ENCODE peak calls at places on chromosomes 2 and 18, in four cellular contexts. One of them, this sample, is unnamed.

GRCh38 chr2:69652206-69652605 is 8.7 kb upstream of the AAK1 start:
- DNase-seq in HepG2: no peak
- DNase-seq in Panc1: no peak
- DNase-seq in K562: no peak
- DNase-seq in this sample: peak; percentile 29

GRCh38 chr2:20578895-20579825 is 71.7 kb downstream of the HS1BP3 start:
- DNase-seq in Panc1: no peak
- DNase-seq in K562: peak; percentile 86
- DNase-seq in HepG2: peak; percentile 100
- DNase-seq in this sample: peak; percentile 92

GRCh38 chr2:237400199-237400598 is 13.8 kb downstream of the COL6A3 start:
- DNase-seq in Panc1: no peak
- DNase-seq in HepG2: no peak
- DNase-seq in K562: no peak
- DNase-seq in this sample: no peak

GRCh38 chr2:86256982-86257381 is 57.7 kb downstream of the MRPL35 start:
- DNase-seq in K562: no peak
- DNase-seq in Panc1: no peak
- DNase-seq in HepG2: no peak
- DNase-seq in this sample: no peak

GRCh38 chr2:46805401-46805951 is 110.1 kb downstream of the MCFD2 start:
- DNase-seq in HepG2: no peak
- DNase-seq in K562: no peak
- DNase-seq in Panc1: no peak
- DNase-seq in this sample: no peak

GRCh38 chr2:133737597-133737996 is 169.3 kb upstream of the NCKAP5 start:
- DNase-seq in Panc1: no peak
- DNase-seq in HepG2: no peak
- DNase-seq in K562: no peak
- DNase-seq in this sample: no peak

GRCh38 chr2:234047361-234047760 is 3.1 kb upstream of the SPP2 start:
- DNase-seq in K562: no peak
- DNase-seq in HepG2: no peak
- DNase-seq in Panc1: no peak
- DNase-seq in this sample: no peak

GRCh38 chr2:48927355-48927754 is 171.8 kb upstream of the LHCGR start:
- DNase-seq in Panc1: no peak
- DNase-seq in K562: no peak
- DNase-seq in HepG2: peak; percentile 21
- DNase-seq in this sample: no peak

GRCh38 chr2:190404487-190404886 is 3.7 kb upstream of the MFSD6 start:
- DNase-seq in Panc1: no peak
- DNase-seq in HepG2: no peak
- DNase-seq in K562: peak; percentile 65
- DNase-seq in this sample: peak; percentile 32

GRCh38 chr18:42437646-42438045 is 482.6 kb downstream of the PIK3C3 start:
- DNase-seq in HepG2: no peak
- DNase-seq in Panc1: no peak
- DNase-seq in K562: no peak
- DNase-seq in this sample: no peak

GRCh38 chr2:235206399-235206798 is 254.6 kb downstream of the SH3BP4 start:
- DNase-seq in K562: no peak
- DNase-seq in HepG2: no peak
- DNase-seq in Panc1: no peak
- DNase-seq in this sample: no peak

GRCh38 chr2:49129034-49129433 is 25.3 kb downstream of the FSHR start:
- DNase-seq in Panc1: no peak
- DNase-seq in K562: no peak
- DNase-seq in HepG2: no peak
- DNase-seq in this sample: no peak

GRCh38 chr2:45134726-45135125 is 125.5 kb upstream of the SIX2 start:
- DNase-seq in Panc1: no peak
- DNase-seq in K562: no peak
- DNase-seq in HepG2: no peak
- DNase-seq in this sample: no peak

GRCh38 chr2:228581731-228582130 is 400.2 kb upstream of the SPHKAP start:
- DNase-seq in K562: no peak
- DNase-seq in HepG2: no peak
- DNase-seq in Panc1: no peak
- DNase-seq in this sample: no peak

GRCh38 chr2:96084006-96084857 is 32.1 kb downstream of the ADRA2B start:
- DNase-seq in K562: no peak
- DNase-seq in Panc1: no peak
- DNase-seq in HepG2: no peak
- DNase-seq in this sample: no peak

GRCh38 chr18:25066536-25066935 is 285.4 kb downstream of the ZNF521 start:
- DNase-seq in Panc1: no peak
- DNase-seq in HepG2: no peak
- DNase-seq in K562: no peak
- DNase-seq in this sample: no peak

GRCh38 chr2:101806123-101806522 is 108.6 kb downstream of the MAP4K4 start:
- DNase-seq in K562: peak; percentile 25
- DNase-seq in HepG2: peak; percentile 35
- DNase-seq in Panc1: no peak
- DNase-seq in this sample: peak; percentile 16

GRCh38 chr18:71020342-71021096 is 731.7 kb downstream of the SOCS6 start:
- DNase-seq in HepG2: no peak
- DNase-seq in K562: no peak
- DNase-seq in Panc1: no peak
- DNase-seq in this sample: no peak

GRCh38 chr2:12861344-12861942 is 144.7 kb downstream of the TRIB2 start:
- DNase-seq in K562: no peak
- DNase-seq in HepG2: no peak
- DNase-seq in Panc1: no peak
- DNase-seq in this sample: no peak

GRCh38 chr2:72778410-72778809 is 47.4 kb downstream of the EXOC6B start:
- DNase-seq in Panc1: no peak
- DNase-seq in K562: no peak
- DNase-seq in HepG2: peak; percentile 67
- DNase-seq in this sample: no peak

GRCh38 chr18:5543854-5544389 is at the start of gene EPB41L3:
- DNase-seq in Panc1: no peak
- DNase-seq in HepG2: no peak
- DNase-seq in K562: no peak
- DNase-seq in this sample: no peak

GRCh38 chr2:212193066-212193465 is 345.5 kb downstream of the ERBB4 start:
- DNase-seq in Panc1: no peak
- DNase-seq in HepG2: no peak
- DNase-seq in K562: no peak
- DNase-seq in this sample: no peak

GRCh38 chr2:2422621-2423020 is 91.5 kb upstream of the MYT1L start:
- DNase-seq in HepG2: no peak
- DNase-seq in K562: no peak
- DNase-seq in Panc1: no peak
- DNase-seq in this sample: no peak

GRCh38 chr2:8059255-8059654 is 622.6 kb upstream of the ID2 start:
- DNase-seq in Panc1: no peak
- DNase-seq in HepG2: no peak
- DNase-seq in K562: no peak
- DNase-seq in this sample: no peak

GRCh38 chr18:58657494-58657893 is 13.8 kb upstream of the MALT1 start:
- DNase-seq in K562: no peak
- DNase-seq in Panc1: no peak
- DNase-seq in HepG2: no peak
- DNase-seq in this sample: no peak

GRCh38 chr18:58659691-58660090 is 11.6 kb upstream of the MALT1 start:
- DNase-seq in K562: no peak
- DNase-seq in Panc1: no peak
- DNase-seq in HepG2: no peak
- DNase-seq in this sample: no peak

GRCh38 chr18:58660915-58661314 is 10.3 kb upstream of the MALT1 start:
- DNase-seq in K562: no peak
- DNase-seq in HepG2: no peak
- DNase-seq in Panc1: no peak
- DNase-seq in this sample: no peak

GRCh38 chr18:58662118-58662517 is 9.1 kb upstream of the MALT1 start:
- DNase-seq in K562: no peak
- DNase-seq in HepG2: no peak
- DNase-seq in Panc1: no peak
- DNase-seq in this sample: no peak

DNA sequence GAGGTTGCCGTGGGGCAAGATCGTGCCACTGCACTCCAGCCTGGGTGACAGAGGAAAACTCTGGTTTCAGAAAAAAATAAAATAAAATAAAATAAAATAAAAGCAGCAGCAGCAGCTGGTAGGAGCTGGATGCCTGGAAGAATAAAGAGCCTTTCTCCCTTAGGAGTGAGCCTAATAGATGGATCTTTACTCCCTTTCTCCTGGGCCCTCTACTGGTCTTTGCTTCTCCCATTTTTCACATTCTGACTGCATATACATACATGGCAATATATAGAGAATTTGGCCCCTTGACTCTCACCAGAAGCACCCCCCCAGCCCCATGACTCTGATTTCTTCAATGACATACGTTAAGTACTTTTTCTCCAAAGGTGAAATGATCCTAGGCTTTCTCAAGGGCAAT is 9.8 kb upstream of the MALT1 start:
- DNase-seq in HepG2: no peak
- DNase-seq in Panc1: no peak
- DNase-seq in K562: no peak
- DNase-seq in this sample: no peak
- TF ChIP-seq TCF7L2 in HepG2: no peak
- TF ChIP-seq TCF7L2 in Panc1: no peak
- TF ChIP-seq TCF7L2 in K562: no peak
- TF ChIP-seq TCF7L2 in this sample: no peak

GRCh38 chr2:71578665-71579371 is 125.5 kb downstream of the DYSF start:
- DNase-seq in HepG2: no peak
- DNase-seq in K562: no peak
- DNase-seq in Panc1: no peak
- DNase-seq in this sample: no peak
- TF ChIP-seq TCF7L2 in HepG2: no peak
- TF ChIP-seq TCF7L2 in K562: no peak
- TF ChIP-seq TCF7L2 in Panc1: no peak
- TF ChIP-seq TCF7L2 in this sample: no peak

DNA sequence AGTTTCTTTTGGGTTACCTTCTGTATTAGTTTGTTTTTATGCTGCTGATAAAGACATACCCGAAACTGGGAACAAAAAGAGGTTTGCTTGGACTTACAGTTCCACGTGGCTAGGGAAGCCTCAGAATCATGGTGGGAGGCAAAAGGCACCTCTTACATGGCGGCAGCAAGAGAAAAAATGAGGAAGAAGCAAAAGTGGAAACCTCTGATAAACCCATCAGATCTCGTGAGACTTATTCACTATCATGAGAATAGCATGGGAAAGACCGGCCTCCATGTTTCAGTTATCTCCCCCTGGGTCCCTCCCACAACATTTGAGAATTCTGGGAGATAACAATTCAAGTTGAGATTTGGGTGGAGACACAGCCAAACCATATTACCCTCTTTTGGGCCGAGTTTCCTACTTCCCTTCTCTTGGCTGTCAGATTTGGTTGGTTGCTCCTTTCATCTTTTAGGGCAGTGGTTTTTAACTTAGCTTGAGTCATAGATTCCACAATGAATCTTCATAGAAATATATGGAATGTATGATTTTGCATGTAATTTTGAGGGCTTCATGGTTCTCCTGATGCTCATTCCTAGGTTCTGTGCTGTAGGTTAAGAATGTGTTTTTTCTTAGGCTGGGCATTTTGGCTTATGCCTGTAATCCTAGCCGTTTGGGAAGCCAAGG is 44.2 kb downstream of the CEP192 start:
- DNase-seq in K562: no peak
- DNase-seq in Panc1: no peak
- DNase-seq in HepG2: no peak
- DNase-seq in this sample: no peak
- TF ChIP-seq TCF7L2 in K562: no peak
- TF ChIP-seq TCF7L2 in Panc1: no peak
- TF ChIP-seq TCF7L2 in HepG2: no peak
- TF ChIP-seq TCF7L2 in this sample: no peak

GRCh38 chr2:151716721-151717120 is 17.6 kb downstream of the NEB start:
- DNase-seq in HepG2: no peak
- DNase-seq in K562: no peak
- DNase-seq in Panc1: no peak
- DNase-seq in this sample: no peak
- TF ChIP-seq TCF7L2 in HepG2: no peak
- TF ChIP-seq TCF7L2 in K562: no peak
- TF ChIP-seq TCF7L2 in Panc1: no peak
- TF ChIP-seq TCF7L2 in this sample: no peak

GRCh38 chr2:65278450-65279030 is 50.9 kb downstream of the ACTR2 start:
- DNase-seq in K562: peak; percentile 58
- DNase-seq in HepG2: no peak
- DNase-seq in Panc1: no peak
- DNase-seq in this sample: no peak
- TF ChIP-seq TCF7L2 in K562: no peak
- TF ChIP-seq TCF7L2 in HepG2: no peak
- TF ChIP-seq TCF7L2 in Panc1: no peak
- TF ChIP-seq TCF7L2 in this sample: no peak

GRCh38 chr2:215680605-215681598 is 245.0 kb upstream of the FN1 start:
- DNase-seq in HepG2: peak; percentile 100
- DNase-seq in Panc1: no peak
- DNase-seq in K562: no peak
- DNase-seq in this sample: no peak
- TF ChIP-seq TCF7L2 in HepG2: peak; percentile 95
- TF ChIP-seq TCF7L2 in Panc1: no peak
- TF ChIP-seq TCF7L2 in K562: no peak
- TF ChIP-seq TCF7L2 in this sample: no peak

DNA sequence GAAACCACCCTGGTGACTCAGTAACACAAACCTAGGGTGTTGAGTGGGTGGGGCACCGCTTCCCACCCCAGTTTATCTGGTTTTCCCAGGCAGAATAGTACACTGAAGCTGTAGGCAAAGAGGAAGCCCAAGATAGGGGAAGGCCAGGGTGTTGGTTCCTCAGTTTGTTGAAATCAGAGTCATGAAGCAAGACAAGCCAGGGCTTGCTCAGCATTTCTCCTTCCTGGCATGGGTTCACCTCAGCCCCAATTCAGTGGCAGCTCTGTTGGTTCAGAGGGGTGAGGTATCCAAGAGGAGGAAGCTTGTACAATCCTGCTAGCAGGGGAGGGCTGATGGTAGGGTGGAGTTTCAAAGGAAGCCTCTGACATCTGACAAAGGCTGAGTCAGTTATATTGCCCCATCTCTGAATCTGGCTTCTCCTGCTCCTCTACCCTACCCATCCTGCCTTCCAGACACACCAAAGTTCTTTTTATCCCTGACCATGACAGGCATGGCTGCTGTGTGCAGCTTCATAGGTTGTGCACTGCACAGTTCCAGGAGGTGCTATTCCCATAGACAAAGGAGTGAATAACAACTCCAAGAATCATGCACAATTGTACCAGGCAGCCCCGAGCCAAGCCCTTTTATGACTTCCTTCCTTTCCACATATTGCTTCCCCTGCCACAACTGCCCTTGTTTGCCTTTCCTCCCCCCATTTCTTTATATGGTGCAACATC is 24.9 kb upstream of the RAB10 start:
- DNase-seq in HepG2: peak; percentile 48
- DNase-seq in K562: no peak
- DNase-seq in Panc1: no peak
- DNase-seq in this sample: peak; percentile 43
- TF ChIP-seq TCF7L2 in HepG2: no peak
- TF ChIP-seq TCF7L2 in K562: no peak
- TF ChIP-seq TCF7L2 in Panc1: no peak
- TF ChIP-seq TCF7L2 in this sample: no peak

DNA sequence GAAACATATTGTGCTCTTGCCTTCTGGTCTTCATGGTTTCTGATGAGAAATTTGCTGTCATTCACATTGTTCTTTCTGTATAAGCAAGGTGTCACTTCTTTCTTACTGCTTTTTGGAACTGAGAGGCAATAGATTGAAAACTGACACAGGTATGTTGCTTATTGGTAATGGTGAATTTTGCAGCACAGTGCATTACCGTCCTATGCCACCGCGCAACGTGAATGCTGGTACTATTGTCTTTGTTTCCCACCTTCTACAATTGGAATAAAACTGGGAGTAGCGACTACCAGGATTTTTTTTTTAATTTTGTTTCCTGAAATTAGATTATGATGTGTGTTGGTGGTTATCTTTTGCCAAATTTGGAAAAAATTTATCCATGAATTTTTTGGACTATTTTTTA is 11.4 kb downstream of the XIRP2 start:
- DNase-seq in K562: no peak
- DNase-seq in HepG2: no peak
- DNase-seq in Panc1: no peak
- DNase-seq in this sample: no peak
- TF ChIP-seq TCF7L2 in K562: no peak
- TF ChIP-seq TCF7L2 in HepG2: no peak
- TF ChIP-seq TCF7L2 in Panc1: no peak
- TF ChIP-seq TCF7L2 in this sample: no peak

This sample was measured in HCT116.